ENCODE peak calls at places on chromosomes 12 and 14, in five cellular contexts. One of them, this sample, is unnamed.

GRCh38 chr14:96042218-96042930 is 3.2 kb downstream of the C14orf132 start:
- DNase-seq in astrocyte: peak; percentile 73
- DNase-seq in LoVo: no peak
- DNase-seq in A549: no peak
- DNase-seq in COR-L47: no peak
- DNase-seq in this sample: no peak

GRCh38 chr12:121582583-121583333 is 1.9 kb upstream of the KDM2B start:
- DNase-seq in LoVo: no peak
- DNase-seq in astrocyte: peak; percentile 61
- DNase-seq in COR-L47: no peak
- DNase-seq in A549: no peak
- DNase-seq in this sample: no peak

GRCh38 chr12:32507559-32508276 is 108.4 kb downstream of the FGD4 start:
- DNase-seq in A549: no peak
- DNase-seq in COR-L47: no peak
- DNase-seq in LoVo: no peak
- DNase-seq in astrocyte: no peak
- DNase-seq in this sample: no peak

GRCh38 chr14:25400607-25401206 is 350.8 kb upstream of the STXBP6 start:
- DNase-seq in LoVo: peak; percentile 63
- DNase-seq in A549: peak; percentile 54
- DNase-seq in COR-L47: peak; percentile 45
- DNase-seq in astrocyte: peak; percentile 15
- DNase-seq in this sample: peak; percentile 68

GRCh38 chr14:89899917-89900680 is 54.4 kb downstream of the EFCAB11 start:
- DNase-seq in A549: no peak
- DNase-seq in LoVo: peak; percentile 10
- DNase-seq in COR-L47: peak; percentile 10
- DNase-seq in astrocyte: no peak
- DNase-seq in this sample: no peak

GRCh38 chr14:61109288-61109687 is 128.2 kb downstream of the SLC38A6 start:
- DNase-seq in astrocyte: no peak
- DNase-seq in A549: no peak
- DNase-seq in LoVo: no peak
- DNase-seq in COR-L47: no peak
- DNase-seq in this sample: no peak

GRCh38 chr14:54699087-54699530 is 132.2 kb downstream of the SAMD4A start:
- DNase-seq in COR-L47: no peak
- DNase-seq in A549: no peak
- DNase-seq in astrocyte: peak; percentile 61
- DNase-seq in LoVo: no peak
- DNase-seq in this sample: no peak

GRCh38 chr12:99387661-99388060 is 259.9 kb upstream of the GARIN6 start:
- DNase-seq in astrocyte: peak; percentile 26
- DNase-seq in COR-L47: no peak
- DNase-seq in A549: no peak
- DNase-seq in LoVo: no peak
- DNase-seq in this sample: no peak

GRCh38 chr14:22289570-22289969 is 299.5 kb downstream of the DAD1 start:
- DNase-seq in COR-L47: no peak
- DNase-seq in astrocyte: no peak
- DNase-seq in A549: no peak
- DNase-seq in LoVo: no peak
- DNase-seq in this sample: no peak

GRCh38 chr14:24368562-24369252 is 723 bp downstream of the NFATC4 start:
- DNase-seq in A549: no peak
- DNase-seq in LoVo: no peak
- DNase-seq in astrocyte: peak; percentile 57
- DNase-seq in COR-L47: peak; percentile 65
- DNase-seq in this sample: peak; percentile 79

GRCh38 chr14:29749327-29749726 is 178.3 kb downstream of the PRKD1 start:
- DNase-seq in LoVo: no peak
- DNase-seq in COR-L47: no peak
- DNase-seq in A549: peak; percentile 23
- DNase-seq in astrocyte: peak; percentile 85
- DNase-seq in this sample: no peak

GRCh38 chr12:44193281-44193680 is 357.4 kb downstream of the TMEM117 start:
- DNase-seq in A549: no peak
- DNase-seq in LoVo: no peak
- DNase-seq in astrocyte: no peak
- DNase-seq in COR-L47: no peak
- DNase-seq in this sample: no peak

GRCh38 chr14:74401504-74402241 is 24.3 kb downstream of the SYNDIG1L start:
- DNase-seq in A549: no peak
- DNase-seq in COR-L47: no peak
- DNase-seq in astrocyte: no peak
- DNase-seq in LoVo: no peak
- DNase-seq in this sample: peak; percentile 70

GRCh38 chr14:50366115-50366514 is 30.6 kb downstream of the CDKL1 start:
- DNase-seq in astrocyte: no peak
- DNase-seq in COR-L47: no peak
- DNase-seq in LoVo: peak; percentile 38
- DNase-seq in A549: no peak
- DNase-seq in this sample: no peak

GRCh38 chr14:52351561-52352491 is 37.7 kb downstream of the PTGER2 start:
- DNase-seq in LoVo: no peak
- DNase-seq in A549: peak; percentile 75
- DNase-seq in COR-L47: no peak
- DNase-seq in astrocyte: peak; percentile 70
- DNase-seq in this sample: no peak